ENCODE peak calls at places on chromosomes 3 and 15, in ten cellular contexts. P is HEK293T; V is ureter; U is stimulated activated naive CD8-positive, alpha-beta T cell treated with anti-CD3 and anti-CD28 coated beads, Interleukin-15, Interleukin-2, amounts not matched to agents 100 U/mL and 50 U/mL, for 24 hours; B is WTC11; S is activated naive CD4-positive, alpha-beta T cell treated with anti-CD3 and anti-CD28 coated beads, Interleukin-2, amount 10 ng/mL, durations not matched to agents 7 days and 5 days; Y is thyroid gland; I is tibial artery; R is brain microvascular endothelial cell; L is activated CD4-positive, alpha-beta memory T cell treated with anti-CD3 and anti-CD28 coated beads, Interleukin-2, amount 10 ng/mL, durations not matched to agents 7 days and 5 days. A is an unnamed sample.

GRCh38 chr3:29764603-29765254 is 483.9 kb downstream of the RBMS3 start:
- DNase-seq in L (no peak), V (no peak), I (no peak), P (no peak), S (no peak), Y (peak; percentile 8), B (no peak), U (no peak), R (peak; percentile 88), A (no peak)

GRCh38 chr3:100710355-100711198 is 1.3 kb downstream of the TFG start:
- DNase-seq in P (peak; percentile 61), R (peak; percentile 79), V (no peak), L (peak; percentile 80), U (peak; percentile 80), B (no peak), S (peak; percentile 75), Y (peak; percentile 12), I (peak; percentile 60), A (no peak)

GRCh38 chr3:159675285-159675684 is 313.4 kb upstream of the IL12A start:
- DNase-seq in B (no peak), I (no peak), R (no peak), L (no peak), P (no peak), S (no peak), U (no peak), V (no peak), Y (no peak), A (no peak)

GRCh38 chr15:77831989-77832388 is 199.3 kb upstream of the LINGO1 start:
- DNase-seq in V (no peak), Y (no peak), U (no peak), S (peak; percentile 13), P (no peak), L (no peak), R (no peak), I (no peak), B (no peak), A (peak; percentile 5)

GRCh38 chr15:94259863-94260262 is 28.5 kb downstream of the MCTP2 start:
- DNase-seq in R (no peak), B (no peak), L (no peak), P (no peak), I (no peak), V (no peak), Y (no peak), S (no peak), U (no peak), A (no peak)

GRCh38 chr3:31533169-31533870 is 595 bp downstream of the STT3B start:
- DNase-seq in R (peak; percentile 11), L (peak; percentile 68), U (peak; percentile 64), Y (peak; percentile 63), V (peak; percentile 67), P (peak; percentile 19), S (peak; percentile 79), I (peak; percentile 82), B (peak; percentile 58), A (peak; percentile 80)

GRCh38 chr3:76724706-76725105 is 315.2 kb upstream of the ROBO2 start:
- DNase-seq in B (no peak), R (no peak), S (no peak), L (no peak), U (no peak), I (no peak), P (peak; percentile 16), Y (no peak), V (no peak), A (no peak)

GRCh38 chr15:61598655-61599054 is 369.6 kb upstream of the RORA start:
- DNase-seq in Y (peak; percentile 51), B (no peak), P (no peak), I (no peak), R (no peak), S (no peak), L (no peak), V (no peak), U (no peak), A (no peak)